ENCODE peak calls at places on chromosomes 1 and 21, in ten cellular contexts. Y is cardiac muscle cell, T is AG09309, B is mucosa of descending colon, H is astrocyte of the cerebellum, S is lower lobe of right lung, Z is PC-3, G is spleen, M is aorta, W is bronchial epithelial cell. O is an unnamed sample.

GRCh38 chr1:1960480-1961196 is 41.6 kb upstream of the TMEM52 start:
- DNase-seq in B (no peak), W (no peak), H (no peak), T (no peak), G (no peak), Y (no peak), Z (no peak), S (no peak), M (no peak), O (no peak)

GRCh38 chr1:48552420-48552819 is 80.4 kb upstream of the SPATA6 start:
- DNase-seq in H (no peak), G (no peak), S (no peak), W (peak; percentile 48), M (no peak), Z (peak; percentile 59), T (no peak), Y (no peak), B (no peak), O (no peak)

GRCh38 chr1:234433563-234434285 is 45.3 kb downstream of the TARBP1 start:
- DNase-seq in S (no peak), M (no peak), Y (no peak), B (no peak), H (no peak), T (peak; percentile 21), G (no peak), W (peak; percentile 96), Z (peak; percentile 81), O (peak; percentile 48)

GRCh38 chr1:18037651-18038050 is 69.9 kb upstream of the IGSF21 start:
- DNase-seq in Y (no peak), T (no peak), B (no peak), W (no peak), H (no peak), Z (no peak), M (no peak), S (no peak), G (no peak), O (no peak)

GRCh38 chr1:159180516-159180915 is 9.1 kb downstream of the CADM3 start:
- DNase-seq in Z (no peak), W (no peak), S (no peak), T (no peak), B (no peak), Y (no peak), H (no peak), M (no peak), G (no peak), O (no peak)

GRCh38 chr21:36429672-36430546 is 44.7 kb downstream of the CHAF1B start:
- DNase-seq in W (peak; percentile 100), G (peak; percentile 85), M (peak; percentile 93), Z (peak; percentile 99), S (peak; percentile 81), Y (peak; percentile 72), H (peak; percentile 97), B (peak; percentile 41), T (peak; percentile 92), O (peak; percentile 97)

GRCh38 chr1:219958875-219959417 is 30.6 kb upstream of the SLC30A10 start:
- DNase-seq in Z (peak; percentile 58), W (no peak), S (no peak), G (no peak), M (no peak), T (no peak), Y (no peak), B (peak; percentile 48), H (no peak), O (no peak)

GRCh38 chr21:42677339-42678117 is 24.1 kb downstream of the PDE9A start:
- DNase-seq in M (peak; percentile 27), H (peak; percentile 89), S (no peak), T (no peak), G (peak; percentile 29), W (peak; percentile 14), Y (peak; percentile 26), B (no peak), Z (peak; percentile 62), O (peak; percentile 56)

GRCh38 chr1:152577168-152577567 is 3.1 kb downstream of the LCE3D start:
- DNase-seq in W (peak; percentile 27), T (no peak), S (no peak), M (no peak), H (no peak), Z (no peak), G (no peak), B (no peak), Y (no peak), O (no peak)

GRCh38 chr1:173392895-173393654 is 84.1 kb upstream of the PRDX6 start:
- DNase-seq in G (no peak), M (no peak), S (no peak), T (peak; percentile 79), B (no peak), W (peak; percentile 71), Z (peak; percentile 97), Y (no peak), H (no peak), O (peak; percentile 88)

GRCh38 chr1:47502746-47503370 is 65.0 kb downstream of the FOXD2 start:
- DNase-seq in W (no peak), T (no peak), S (no peak), Y (no peak), B (no peak), G (peak; percentile 32), M (no peak), H (no peak), Z (no peak), O (no peak)

GRCh38 chr1:54649921-54650320 is 8.3 kb downstream of the MROH7 start:
- DNase-seq in Y (no peak), M (no peak), W (no peak), B (no peak), G (no peak), T (no peak), Z (no peak), H (no peak), S (no peak), O (no peak)

GRCh38 chr21:45578811-45579381 is 36.7 kb upstream of the SLC19A1 start:
- DNase-seq in Y (no peak), M (no peak), G (peak; percentile 67), T (no peak), Z (no peak), S (peak; percentile 32), B (no peak), H (no peak), W (no peak), O (no peak)

DNA sequence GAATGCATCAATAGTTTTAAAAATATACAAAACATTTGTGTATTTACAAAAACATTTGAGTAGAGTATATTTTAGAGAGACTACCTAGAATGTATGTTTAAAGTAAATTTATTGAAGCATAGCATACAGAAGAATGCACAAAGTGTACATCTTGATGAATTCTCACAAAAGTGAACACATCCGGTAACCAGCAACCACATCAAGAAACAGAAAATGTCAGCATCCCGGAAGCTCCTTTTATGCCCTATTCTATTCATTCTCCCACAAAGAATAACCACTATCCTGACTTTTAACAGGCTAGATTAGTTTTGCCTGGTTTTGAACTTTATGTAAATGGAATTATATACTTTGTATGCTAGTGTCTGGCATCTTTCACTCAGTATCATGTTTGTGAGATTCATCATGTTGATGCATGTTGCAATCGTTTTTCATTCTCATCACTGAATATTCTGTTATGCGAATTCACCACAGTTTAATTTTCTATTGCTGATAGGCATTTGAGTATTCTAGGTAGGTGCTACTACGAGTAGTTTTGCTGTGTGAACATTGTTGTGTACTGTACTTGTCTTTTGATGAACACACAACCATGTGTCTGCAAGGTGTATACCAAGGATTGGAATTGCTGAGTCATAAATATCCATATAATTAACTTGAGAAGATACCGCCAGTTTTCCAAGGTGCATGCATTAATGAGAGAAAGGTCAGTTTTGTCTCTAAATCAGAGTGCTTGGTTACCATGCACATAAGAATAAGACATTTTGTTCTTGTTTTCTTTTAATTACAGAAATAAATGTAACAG is 75.4 kb downstream of the CACHD1 start:
- DNase-seq in S (no peak), Y (no peak), W (no peak), T (no peak), H (no peak), M (no peak), G (no peak), Z (no peak), B (no peak), O (no peak)
- H3K4me3 ChIP-seq in S (no peak overlapping the region), Y (no peak overlapping the region), W (no peak overlapping the region), T (no peak overlapping the region), H (no peak overlapping the region), M (no peak overlapping the region), G (no peak overlapping the region), Z (no peak overlapping the region), B (no peak overlapping the region), O (no peak overlapping the region)

GRCh38 chr21:26118928-26119540 is 51.5 kb downstream of the APP start:
- DNase-seq in G (no peak), M (no peak), Z (no peak), T (no peak), Y (no peak), W (no peak), B (no peak), H (no peak), S (no peak), O (no peak)
- H3K4me3 ChIP-seq in G (no peak overlapping the region), M (no peak overlapping the region), Z (no peak overlapping the region), T (no peak overlapping the region), Y (no peak overlapping the region), W (no peak overlapping the region), B (no peak overlapping the region), H (no peak overlapping the region), S (no peak overlapping the region), O (no peak overlapping the region)

DNA sequence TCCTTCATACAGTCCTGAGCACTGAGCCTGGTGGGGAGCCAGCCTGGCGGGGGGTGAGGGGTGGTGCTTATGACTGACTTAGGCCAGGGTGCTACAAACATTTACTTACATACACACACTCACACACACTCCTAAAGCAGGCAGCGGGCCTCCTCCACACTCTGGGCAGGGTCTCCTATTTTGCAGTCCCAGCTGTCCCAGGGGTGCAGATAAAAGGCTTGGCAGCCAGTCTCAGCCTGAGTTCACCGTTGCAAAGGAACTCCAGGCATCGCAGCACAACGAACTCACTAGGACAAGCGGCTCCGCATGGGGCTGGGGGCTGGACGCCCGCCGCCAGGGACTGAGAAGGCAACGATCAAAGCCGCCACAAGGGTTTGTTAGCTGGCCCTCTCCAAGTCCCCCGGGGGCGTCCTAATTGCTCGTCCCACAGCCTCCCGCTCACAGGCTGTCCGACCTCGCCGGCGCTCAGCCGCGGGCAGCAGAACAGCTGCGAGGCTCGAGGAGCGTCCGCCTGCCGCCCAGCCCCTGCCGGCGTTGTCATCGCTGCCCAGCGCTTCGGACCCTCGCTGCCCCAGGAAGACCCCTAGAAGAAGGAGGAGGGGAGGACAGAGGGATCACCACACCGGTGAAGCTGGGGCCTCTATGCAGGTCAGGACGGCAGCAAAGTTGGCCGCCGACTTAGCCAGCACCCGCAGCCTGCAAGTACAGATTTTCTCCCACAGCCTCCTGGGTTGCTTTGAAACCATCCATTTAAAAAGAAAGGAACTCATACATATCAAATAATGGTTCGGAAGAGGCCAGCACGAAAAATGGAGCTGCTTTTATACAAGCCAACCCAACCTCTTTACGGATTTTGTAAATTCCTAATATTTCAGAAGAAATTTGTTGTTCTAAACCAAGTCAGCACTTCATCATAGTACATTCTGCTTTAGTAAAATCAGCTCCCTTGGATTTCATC is 6.2 kb downstream of the BARHL2 start:
- DNase-seq in M (no peak), Y (no peak), G (no peak), S (no peak), Z (no peak), T (no peak), W (no peak), B (no peak), H (no peak), O (no peak)
- H3K4me3 ChIP-seq in M (no peak overlapping the region), Y (peak overlapping the region; percentile 6), G (no peak overlapping the region), S (no peak overlapping the region), Z (no peak overlapping the region), T (no peak overlapping the region), W (no peak overlapping the region), B (no peak overlapping the region), H (no peak overlapping the region), O (no peak overlapping the region)

DNA sequence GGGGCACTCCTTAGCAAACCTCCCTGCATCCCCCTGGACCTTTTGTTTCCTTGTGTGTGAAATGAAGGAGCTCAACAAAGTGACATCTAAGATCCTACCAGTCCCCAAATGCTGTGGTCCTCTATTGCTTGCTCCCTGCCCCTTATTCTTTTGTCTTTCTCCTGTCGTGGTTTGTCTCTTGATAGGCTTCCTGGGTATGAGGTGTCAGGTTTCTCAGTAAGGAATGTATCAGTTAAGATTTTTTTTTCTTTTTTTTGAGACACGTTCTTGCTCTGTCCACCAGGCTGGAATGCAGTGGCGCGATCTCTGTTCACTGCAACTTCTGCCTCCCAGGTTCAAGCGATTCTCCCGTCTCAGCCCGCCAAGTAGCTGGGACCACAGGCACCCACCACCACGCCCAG is 16.8 kb downstream of the CNIH3 start:
- DNase-seq in W (no peak), G (no peak), Y (no peak), H (no peak), Z (peak; percentile 31), S (no peak), T (no peak), M (no peak), B (no peak), O (no peak)
- H3K4me3 ChIP-seq in W (no peak overlapping the region), G (no peak overlapping the region), Y (no peak overlapping the region), H (no peak overlapping the region), Z (no peak overlapping the region), S (no peak overlapping the region), T (no peak overlapping the region), M (no peak overlapping the region), B (no peak overlapping the region), O (no peak overlapping the region)